ENCODE peak calls at places on chromosomes 12 and 14, in seven cellular contexts. One of them, this sample, is unnamed.

GRCh38 chr12:69435644-69436043 is 34.5 kb upstream of the FRS2 start:
- DNase-seq in DMS153: no peak
- DNase-seq in SK-N-SH: no peak
- DNase-seq in AG08395: no peak
- DNase-seq in NCI-H460: no peak
- DNase-seq in hepatocyte: no peak
- DNase-seq in NCI-H1694: no peak
- DNase-seq in this sample: no peak

GRCh38 chr14:21884995-21885394 is 211.4 kb upstream of the OR4E1 start:
- DNase-seq in NCI-H1694: no peak
- DNase-seq in DMS153: no peak
- DNase-seq in hepatocyte: no peak
- DNase-seq in NCI-H460: no peak
- DNase-seq in SK-N-SH: no peak
- DNase-seq in AG08395: no peak
- DNase-seq in this sample: no peak

GRCh38 chr12:112096070-112096469 is 12.5 kb downstream of the NAA25 start:
- DNase-seq in NCI-H460: no peak
- DNase-seq in AG08395: no peak
- DNase-seq in NCI-H1694: no peak
- DNase-seq in DMS153: no peak
- DNase-seq in SK-N-SH: no peak
- DNase-seq in hepatocyte: no peak
- DNase-seq in this sample: no peak

GRCh38 chr14:105600939-105601359 is 74.6 kb downstream of the TMEM121 start:
- DNase-seq in AG08395: no peak
- DNase-seq in DMS153: no peak
- DNase-seq in NCI-H460: no peak
- DNase-seq in NCI-H1694: no peak
- DNase-seq in SK-N-SH: no peak
- DNase-seq in hepatocyte: peak
- DNase-seq in this sample: no peak

GRCh38 chr12:13173537-13173936 is 23.0 kb upstream of the EMP1 start:
- DNase-seq in SK-N-SH: no peak
- DNase-seq in NCI-H460: no peak
- DNase-seq in NCI-H1694: no peak
- DNase-seq in DMS153: no peak
- DNase-seq in hepatocyte: peak
- DNase-seq in AG08395: peak
- DNase-seq in this sample: no peak

GRCh38 chr12:99195474-99195873 is 452.1 kb upstream of the GARIN6 start:
- DNase-seq in hepatocyte: no peak
- DNase-seq in DMS153: no peak
- DNase-seq in SK-N-SH: no peak
- DNase-seq in AG08395: no peak
- DNase-seq in NCI-H1694: no peak
- DNase-seq in NCI-H460: no peak
- DNase-seq in this sample: no peak

GRCh38 chr12:47017901-47018479 is 61.4 kb upstream of the PCED1B start:
- DNase-seq in AG08395: peak
- DNase-seq in NCI-H1694: no peak
- DNase-seq in SK-N-SH: no peak
- DNase-seq in DMS153: no peak
- DNase-seq in NCI-H460: no peak
- DNase-seq in hepatocyte: no peak
- DNase-seq in this sample: no peak

GRCh38 chr14:29773990-29774389 is 153.7 kb downstream of the PRKD1 start:
- DNase-seq in SK-N-SH: no peak
- DNase-seq in hepatocyte: no peak
- DNase-seq in AG08395: no peak
- DNase-seq in NCI-H1694: no peak
- DNase-seq in DMS153: peak
- DNase-seq in NCI-H460: no peak
- DNase-seq in this sample: peak

GRCh38 chr12:27331299-27331926 is 1.2 kb upstream of the BMAL2 start:
- DNase-seq in hepatocyte: peak
- DNase-seq in DMS153: no peak
- DNase-seq in NCI-H1694: no peak
- DNase-seq in NCI-H460: peak
- DNase-seq in AG08395: peak
- DNase-seq in SK-N-SH: no peak
- DNase-seq in this sample: no peak

GRCh38 chr12:8831116-8831515 is 8.7 kb downstream of the A2ML1 start:
- DNase-seq in AG08395: no peak
- DNase-seq in NCI-H1694: no peak
- DNase-seq in hepatocyte: no peak
- DNase-seq in DMS153: no peak
- DNase-seq in SK-N-SH: no peak
- DNase-seq in NCI-H460: no peak
- DNase-seq in this sample: no peak

GRCh38 chr14:103545915-103546650 is 16.4 kb downstream of the BAG5 start:
- DNase-seq in AG08395: no peak
- DNase-seq in NCI-H1694: no peak
- DNase-seq in SK-N-SH: peak
- DNase-seq in hepatocyte: no peak
- DNase-seq in NCI-H460: no peak
- DNase-seq in DMS153: no peak
- DNase-seq in this sample: no peak

GRCh38 chr12:114168061-114168460 is 201.9 kb upstream of the RBM19 start:
- DNase-seq in NCI-H1694: no peak
- DNase-seq in NCI-H460: no peak
- DNase-seq in hepatocyte: no peak
- DNase-seq in DMS153: no peak
- DNase-seq in AG08395: peak
- DNase-seq in SK-N-SH: no peak
- DNase-seq in this sample: no peak

GRCh38 chr14:72839351-72839750 is 54.5 kb downstream of the DPF3 start:
- DNase-seq in NCI-H1694: no peak
- DNase-seq in AG08395: no peak
- DNase-seq in DMS153: no peak
- DNase-seq in SK-N-SH: no peak
- DNase-seq in NCI-H460: no peak
- DNase-seq in hepatocyte: no peak
- DNase-seq in this sample: no peak

GRCh38 chr12:19915392-19916192 is 452.7 kb upstream of the PDE3A start:
- DNase-seq in AG08395: peak
- DNase-seq in SK-N-SH: peak
- DNase-seq in hepatocyte: peak
- DNase-seq in DMS153: peak
- DNase-seq in NCI-H460: peak
- DNase-seq in NCI-H1694: peak
- DNase-seq in this sample: no peak

GRCh38 chr14:105549481-105549880 is 23.1 kb downstream of the TMEM121 start:
- DNase-seq in SK-N-SH: no peak
- DNase-seq in hepatocyte: no peak
- DNase-seq in DMS153: no peak
- DNase-seq in NCI-H460: no peak
- DNase-seq in NCI-H1694: no peak
- DNase-seq in AG08395: no peak
- DNase-seq in this sample: no peak

GRCh38 chr14:69643430-69644200 is 32.2 kb downstream of the SUSD6 start:
- DNase-seq in SK-N-SH: no peak
- DNase-seq in DMS153: peak
- DNase-seq in NCI-H1694: peak
- DNase-seq in AG08395: no peak
- DNase-seq in NCI-H460: no peak
- DNase-seq in hepatocyte: peak
- DNase-seq in this sample: peak

GRCh38 chr12:121227294-121227693 is 17.4 kb downstream of the P2RX4 start:
- DNase-seq in NCI-H460: no peak
- DNase-seq in AG08395: no peak
- DNase-seq in hepatocyte: peak
- DNase-seq in SK-N-SH: no peak
- DNase-seq in NCI-H1694: no peak
- DNase-seq in DMS153: peak
- DNase-seq in this sample: no peak

GRCh38 chr12:6118891-6119568 is 5.4 kb downstream of the VWF start:
- DNase-seq in AG08395: no peak
- DNase-seq in SK-N-SH: no peak
- DNase-seq in DMS153: no peak
- DNase-seq in hepatocyte: no peak
- DNase-seq in NCI-H460: no peak
- DNase-seq in NCI-H1694: no peak
- DNase-seq in this sample: no peak

GRCh38 chr14:22898302-22898894 is 15.4 kb downstream of the REM2 start:
- DNase-seq in NCI-H1694: no peak
- DNase-seq in NCI-H460: no peak
- DNase-seq in SK-N-SH: no peak
- DNase-seq in DMS153: no peak
- DNase-seq in hepatocyte: no peak
- DNase-seq in AG08395: peak
- DNase-seq in this sample: no peak

GRCh38 chr14:97626088-97626487 is 828.9 kb downstream of the VRK1 start:
- DNase-seq in hepatocyte: no peak
- DNase-seq in NCI-H460: no peak
- DNase-seq in AG08395: no peak
- DNase-seq in NCI-H1694: peak
- DNase-seq in DMS153: peak
- DNase-seq in SK-N-SH: no peak
- DNase-seq in this sample: peak

GRCh38 chr14:94213021-94213420 is 38.9 kb downstream of the PPP4R4 start:
- DNase-seq in hepatocyte: no peak
- DNase-seq in SK-N-SH: no peak
- DNase-seq in NCI-H460: no peak
- DNase-seq in DMS153: no peak
- DNase-seq in AG08395: peak
- DNase-seq in NCI-H1694: no peak
- DNase-seq in this sample: no peak

GRCh38 chr12:125533434-125534029 is 468.3 kb downstream of the AACS start:
- DNase-seq in hepatocyte: peak
- DNase-seq in DMS153: peak
- DNase-seq in NCI-H1694: no peak
- DNase-seq in NCI-H460: peak
- DNase-seq in AG08395: no peak
- DNase-seq in SK-N-SH: peak
- DNase-seq in this sample: no peak

GRCh38 chr14:71004481-71004880 is 97.2 kb downstream of the PCNX1 start:
- DNase-seq in DMS153: no peak
- DNase-seq in SK-N-SH: no peak
- DNase-seq in NCI-H1694: no peak
- DNase-seq in hepatocyte: no peak
- DNase-seq in AG08395: no peak
- DNase-seq in NCI-H460: no peak
- DNase-seq in this sample: no peak

This sample was measured in NCI-H2107.